ENCODE peak calls at places on chromosomes 2 and 18, in nine cellular contexts. Z, O, R, I, U, T, B, Y and W are unnamed samples.

GRCh38 chr2:42828487-42829416 is 36.4 kb upstream of the HAAO start:
- DNase-seq in Z (peak), O (peak), R (peak), I (peak), U (peak), T (peak), B (peak), Y (peak), W (peak)

GRCh38 chr2:85255456-85255812 is 72.4 kb downstream of the TGOLN2 start:
- DNase-seq in Z (no peak), O (no peak), R (no peak), I (peak), U (no peak), T (peak), B (peak), Y (no peak), W (no peak)

GRCh38 chr2:195331124-195331523 is 325.9 kb upstream of the SLC39A10 start:
- DNase-seq in Z (no peak), O (peak), R (no peak), I (no peak), U (no peak), T (peak), B (no peak), Y (no peak), W (no peak)

GRCh38 chr18:79912409-79912991 is 39.0 kb downstream of the SLC66A2 start:
- DNase-seq in Z (no peak), O (peak), R (no peak), I (no peak), U (no peak), T (no peak), B (no peak), Y (peak), W (no peak)

GRCh38 chr18:75854174-75854573 is 426.7 kb upstream of the SMIM21 start:
- DNase-seq in Z (peak), O (no peak), R (peak), I (peak), U (peak), T (peak), B (no peak), Y (no peak), W (peak)

GRCh38 chr18:64713284-64713683 is 564.4 kb upstream of the LINC00305 start:
- DNase-seq in Z (peak), O (no peak), R (no peak), I (no peak), U (no peak), T (peak), B (no peak), Y (no peak), W (peak)

GRCh38 chr2:19360266-19360665 is 1.8 kb upstream of the OSR1 start:
- DNase-seq in Z (no peak), O (no peak), R (no peak), I (no peak), U (no peak), T (no peak), B (no peak), Y (no peak), W (no peak)

GRCh38 chr2:49827366-49827765 is 673.1 kb upstream of the FSHR start:
- DNase-seq in Z (no peak), O (no peak), R (peak), I (peak), U (no peak), T (no peak), B (no peak), Y (no peak), W (no peak)

GRCh38 chr2:198326431-198326830 is 522.0 kb downstream of the PLCL1 start:
- DNase-seq in Z (no peak), O (no peak), R (no peak), I (no peak), U (no peak), T (peak), B (no peak), Y (peak), W (peak)

GRCh38 chr2:68606759-68607158 is 36.6 kb upstream of the PROKR1 start:
- DNase-seq in Z (no peak), O (no peak), R (no peak), I (no peak), U (no peak), T (no peak), B (no peak), Y (no peak), W (no peak)

GRCh38 chr2:71417300-71418202 is 35.8 kb upstream of the DYSF start:
- DNase-seq in Z (no peak), O (peak), R (peak), I (peak), U (peak), T (peak), B (no peak), Y (no peak), W (peak)

GRCh38 chr2:55154525-55155030 is 77.5 kb downstream of the CLHC1 start:
- DNase-seq in Z (no peak), O (no peak), R (no peak), I (no peak), U (no peak), T (no peak), B (no peak), Y (no peak), W (no peak)

GRCh38 chr18:27695509-27695908 is 481.4 kb downstream of the CDH2 start:
- DNase-seq in Z (peak), O (peak), R (no peak), I (no peak), U (no peak), T (no peak), B (no peak), Y (no peak), W (no peak)

GRCh38 chr2:56749152-56749752 is 565.5 kb downstream of the CCDC85A start:
- DNase-seq in Z (peak), O (peak), R (peak), I (peak), U (peak), T (peak), B (no peak), Y (peak), W (peak)

GRCh38 chr2:643334-643733 is 33.9 kb downstream of the TMEM18 start:
- DNase-seq in Z (no peak), O (no peak), R (no peak), I (no peak), U (no peak), T (no peak), B (no peak), Y (no peak), W (no peak)

GRCh38 chr2:119659601-119660342 is 19.2 kb upstream of the TMEM177 start:
- DNase-seq in Z (peak), O (peak), R (peak), I (peak), U (peak), T (peak), B (peak), Y (peak), W (peak)
- TF ChIP-seq EZH2phosphoT487 in Z (no peak), O (no peak), R (no peak), I (no peak), U (no peak), T (no peak), B (no peak), Y (no peak), W (no peak)

GRCh38 chr2:74845217-74845751 is 11.4 kb downstream of the HK2 start:
- DNase-seq in Z (peak), O (peak), R (peak), I (peak), U (peak), T (no peak), B (no peak), Y (peak), W (no peak)

GRCh38 chr2:74845991-74846390 is 12.1 kb downstream of the HK2 start:
- DNase-seq in Z (peak), O (no peak), R (no peak), I (no peak), U (no peak), T (no peak), B (no peak), Y (peak), W (no peak)

GRCh38 chr2:74841663-74842062 is 7.7 kb downstream of the HK2 start:
- DNase-seq in Z (no peak), O (no peak), R (no peak), I (no peak), U (no peak), T (no peak), B (no peak), Y (no peak), W (no peak)

GRCh38 chr2:74844752-74845151 is 10.8 kb downstream of the HK2 start:
- DNase-seq in Z (no peak), O (no peak), R (no peak), I (no peak), U (no peak), T (no peak), B (no peak), Y (no peak), W (no peak)

GRCh38 chr2:74843371-74844298 is 9.7 kb downstream of the HK2 start:
- DNase-seq in Z (peak), O (peak), R (no peak), I (no peak), U (no peak), T (peak), B (no peak), Y (peak), W (peak)
- TF ChIP-seq EZH2phosphoT487 in Z (no peak), O (no peak), R (no peak), I (no peak), U (no peak), T (no peak), B (no peak), Y (no peak), W (no peak)

DNA sequence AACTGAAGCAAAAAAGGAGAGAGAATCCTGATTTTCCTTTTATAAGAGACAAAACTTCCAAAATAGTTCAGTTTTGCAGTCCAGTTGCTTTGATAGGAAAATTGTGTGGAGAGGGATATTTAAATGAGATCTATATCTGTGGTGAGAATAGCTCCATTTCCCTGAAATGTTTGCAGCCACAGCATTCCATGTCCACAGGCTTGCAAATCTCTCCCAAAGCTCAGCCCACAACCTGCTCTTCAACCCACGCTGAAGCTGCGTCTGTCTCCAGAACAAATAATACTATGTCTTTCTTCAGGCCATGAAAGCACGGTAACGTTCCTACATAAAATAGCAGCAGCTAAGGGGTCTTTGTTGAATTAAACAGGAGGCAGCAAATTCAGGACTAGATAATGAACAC is 31.8 kb downstream of the TMEM17 start:
- DNase-seq in Z (no peak), O (no peak), R (no peak), I (no peak), U (no peak), T (no peak), B (no peak), Y (no peak), W (no peak)
- TF ChIP-seq EZH2phosphoT487 in Z (no peak), O (no peak), R (no peak), I (no peak), U (no peak), T (no peak), B (no peak), Y (no peak), W (no peak)

DNA sequence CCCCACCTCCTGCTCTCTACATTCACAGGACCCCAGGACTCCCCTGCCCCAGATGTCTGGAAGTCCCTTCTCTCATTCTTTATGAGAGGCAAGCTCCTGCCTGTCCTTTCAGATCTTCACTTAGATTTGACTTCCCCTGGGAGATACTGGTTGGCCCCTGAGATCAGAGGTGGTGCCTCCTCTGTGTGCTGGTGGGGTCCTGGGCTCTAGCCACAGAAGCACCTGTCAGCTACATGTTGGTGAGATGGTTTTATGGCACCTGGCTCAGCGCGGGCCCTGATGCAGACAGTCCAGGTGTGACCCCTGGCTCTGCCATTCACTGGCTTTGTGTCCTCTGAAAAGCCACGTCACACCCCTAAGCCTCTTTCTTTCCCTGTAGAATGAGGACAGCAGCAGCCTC is 369.6 kb upstream of the ID2 start:
- DNase-seq in Z (no peak), O (no peak), R (peak), I (no peak), U (no peak), T (peak), B (no peak), Y (no peak), W (no peak)
- TF ChIP-seq EZH2phosphoT487 in Z (no peak), O (no peak), R (no peak), I (no peak), U (no peak), T (no peak), B (no peak), Y (no peak), W (no peak)

GRCh38 chr2:10919776-10920606 is 8.3 kb downstream of the KCNF1 start:
- DNase-seq in Z (no peak), O (no peak), R (no peak), I (peak), U (no peak), T (peak), B (no peak), Y (no peak), W (no peak)
- TF ChIP-seq EZH2phosphoT487 in Z (no peak), O (no peak), R (no peak), I (no peak), U (no peak), T (no peak), B (no peak), Y (no peak), W (no peak)

GRCh38 chr2:122098301-122098700 is 342.9 kb downstream of the TSN start:
- DNase-seq in Z (no peak), O (no peak), R (no peak), I (no peak), U (no peak), T (no peak), B (no peak), Y (peak), W (no peak)
- TF ChIP-seq EZH2phosphoT487 in Z (no peak), O (no peak), R (no peak), I (no peak), U (no peak), T (no peak), B (no peak), Y (no peak), W (no peak)

GRCh38 chr18:38526922-38527321 is 961.3 kb upstream of the CELF4 start:
- DNase-seq in Z (no peak), O (no peak), R (no peak), I (no peak), U (no peak), T (no peak), B (no peak), Y (no peak), W (peak)

GRCh38 chr18:38525039-38525438 is 959.4 kb upstream of the CELF4 start:
- DNase-seq in Z (no peak), O (no peak), R (no peak), I (no peak), U (no peak), T (no peak), B (no peak), Y (no peak), W (peak)
- TF ChIP-seq EZH2phosphoT487 in Z (no peak), O (no peak), R (no peak), I (no peak), U (no peak), T (no peak), B (no peak), Y (no peak), W (no peak)

GRCh38 chr2:172449916-172450550 is 22.6 kb downstream of the ITGA6 start:
- DNase-seq in Z (peak), O (no peak), R (no peak), I (no peak), U (no peak), T (no peak), B (no peak), Y (peak), W (no peak)
- TF ChIP-seq EZH2phosphoT487 in Z (no peak), O (no peak), R (no peak), I (no peak), U (no peak), T (no peak), B (no peak), Y (no peak), W (no peak)

DNA sequence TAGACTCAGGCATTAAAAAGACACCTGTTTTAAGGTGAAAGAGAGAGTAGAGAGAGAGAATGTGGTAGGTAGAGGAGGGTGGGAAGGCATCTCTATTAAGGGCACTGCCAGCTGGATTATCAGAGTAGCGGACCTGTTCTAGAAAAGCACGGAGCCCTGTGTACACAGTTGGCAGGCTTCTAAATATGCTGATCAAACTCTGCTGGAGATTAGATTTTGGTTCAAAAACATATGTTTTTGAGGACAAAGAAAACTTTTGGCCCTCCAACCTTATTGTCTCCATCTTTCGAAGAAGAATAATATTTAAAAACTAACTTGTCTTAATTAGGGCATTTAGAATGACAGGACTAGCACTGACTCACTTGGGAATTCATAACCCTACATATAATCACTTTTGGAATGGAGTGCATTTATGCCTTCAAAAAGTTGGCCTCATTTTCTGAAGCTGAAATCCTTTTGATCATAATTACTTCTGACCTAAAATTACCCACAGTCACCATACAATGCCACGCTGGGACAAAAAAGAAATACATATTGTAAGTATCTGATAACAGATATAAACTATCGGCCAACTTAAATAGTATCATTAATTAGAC is 254.6 kb downstream of the MEIS1 start:
- DNase-seq in Z (no peak), O (no peak), R (no peak), I (no peak), U (no peak), T (no peak), B (no peak), Y (no peak), W (no peak)
- TF ChIP-seq EZH2phosphoT487 in Z (no peak), O (no peak), R (no peak), I (no peak), U (no peak), T (no peak), B (no peak), Y (no peak), W (no peak)

DNA sequence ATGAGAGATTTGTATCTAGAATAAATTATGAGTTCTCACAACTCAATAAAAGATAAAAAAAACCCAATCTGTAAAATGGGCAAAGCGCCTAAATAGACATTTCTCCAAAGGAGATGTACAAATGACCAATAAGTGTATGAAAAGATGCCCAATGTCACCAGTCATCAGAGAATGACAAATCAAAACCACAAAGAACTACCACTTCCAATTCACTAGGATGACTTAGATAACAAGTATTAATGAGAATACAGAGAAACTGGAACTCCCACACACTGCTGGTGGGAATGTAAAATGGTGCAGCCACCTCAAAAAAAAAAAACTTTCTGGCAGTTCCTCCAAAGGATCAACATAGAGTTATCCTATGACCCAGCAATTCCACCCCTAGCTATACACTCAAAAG is 17.4 kb upstream of the COL6A3 start:
- DNase-seq in Z (peak), O (no peak), R (no peak), I (no peak), U (no peak), T (no peak), B (no peak), Y (peak), W (no peak)
- TF ChIP-seq EZH2phosphoT487 in Z (no peak), O (no peak), R (no peak), I (no peak), U (no peak), T (no peak), B (no peak), Y (peak), W (no peak)